ENCODE peak calls at places on chromosomes 2 and 18, in eight cellular contexts. O is AG04449, K is AG10803, C is cardiac fibroblast, X is tibial artery, R is kidney epithelial cell, A is colonic mucosa, J is transverse colon. D is an unnamed sample.

GRCh38 chr2:240259201-240259923 is 118.9 kb upstream of the OTOS start:
- DNase-seq in J (no peak), O (no peak), C (no peak), R (no peak), X (peak), K (no peak), A (no peak), D (no peak)

GRCh38 chr2:204888222-204888621 is 342.9 kb downstream of the PARD3B start:
- DNase-seq in A (no peak), O (no peak), K (peak), C (no peak), R (no peak), J (no peak), X (no peak), D (peak)

GRCh38 chr18:5868218-5868904 is 27.0 kb downstream of the TMEM200C start:
- DNase-seq in C (peak), R (peak), A (peak), J (peak), O (peak), K (peak), X (peak), D (peak)

GRCh38 chr2:182117203-182117602 is 131.6 kb downstream of the PPP1R1C start:
- DNase-seq in J (no peak), X (no peak), A (no peak), O (no peak), C (no peak), K (no peak), R (peak), D (no peak)

GRCh38 chr2:43685350-43685749 is 9.1 kb upstream of the C1GALT1C1L start:
- DNase-seq in A (no peak), R (no peak), J (no peak), X (no peak), O (no peak), K (no peak), C (peak), D (no peak)

GRCh38 chr2:152354069-152354755 is 19.2 kb downstream of the FMNL2 start:
- DNase-seq in A (no peak), J (no peak), R (no peak), C (peak), X (no peak), O (no peak), K (peak), D (peak)

GRCh38 chr18:51030537-51031258 is 685 bp downstream of the SMAD4 start:
- DNase-seq in A (peak), O (no peak), K (peak), R (no peak), X (peak), C (peak), J (peak), D (peak)

GRCh38 chr18:13611058-13611615 is 115.2 kb downstream of the FAM210A start:
- DNase-seq in K (peak), O (no peak), A (no peak), J (peak), C (peak), R (no peak), X (peak), D (peak)

GRCh38 chr2:195115738-195116137 is 541.3 kb upstream of the SLC39A10 start:
- DNase-seq in X (no peak), A (no peak), J (no peak), O (no peak), K (no peak), R (no peak), C (no peak), D (no peak)

GRCh38 chr2:113281920-113282746 is 3.4 kb upstream of the PAX8 start:
- DNase-seq in X (no peak), J (no peak), C (no peak), O (no peak), R (peak), K (peak), A (no peak), D (no peak)

GRCh38 chr2:43276517-43276931 is 50.1 kb upstream of the ZFP36L2 start:
- DNase-seq in A (peak), K (no peak), J (no peak), C (no peak), R (no peak), X (no peak), O (no peak), D (no peak)

GRCh38 chr2:215238485-215239098 is 73.3 kb upstream of the ATIC start:
- DNase-seq in X (no peak), K (peak), O (no peak), R (no peak), J (no peak), A (no peak), C (no peak), D (no peak)

GRCh38 chr2:65788556-65788955 is 356.2 kb upstream of the SPRED2 start:
- DNase-seq in O (no peak), C (no peak), R (no peak), K (no peak), A (no peak), J (no peak), X (no peak), D (no peak)

GRCh38 chr2:152115952-152116351 is 17.1 kb upstream of the CACNB4 start:
- DNase-seq in O (no peak), R (no peak), C (no peak), A (no peak), K (no peak), J (no peak), X (no peak), D (no peak)

GRCh38 chr18:67582488-67582887 is 66.0 kb upstream of the DSEL start:
- DNase-seq in X (no peak), O (no peak), C (no peak), A (no peak), J (no peak), R (no peak), K (no peak), D (no peak)

GRCh38 chr2:28649481-28650260 is 102.0 kb upstream of the PPP1CB start:
- DNase-seq in X (no peak), K (no peak), J (no peak), O (no peak), C (peak), A (no peak), R (no peak), D (peak)

GRCh38 chr18:36354989-36355388 is 57.5 kb downstream of the FHOD3 start:
- DNase-seq in O (peak), A (no peak), R (no peak), C (peak), X (no peak), K (peak), J (no peak), D (peak)

GRCh38 chr18:45250479-45250878 is 364.8 kb upstream of the SLC14A2 start:
- DNase-seq in X (peak), C (no peak), R (no peak), J (no peak), K (no peak), O (no peak), A (no peak), D (no peak)

GRCh38 chr18:49669403-49669802 is 107.5 kb downstream of the LIPG start:
- DNase-seq in J (no peak), O (no peak), K (no peak), C (no peak), X (no peak), R (no peak), A (no peak), D (no peak)

GRCh38 chr2:10720983-10721343 is 467 bp upstream of the ATP6V1C2 start:
- DNase-seq in O (no peak), X (no peak), J (peak), A (no peak), R (no peak), K (no peak), C (no peak), D (no peak)

GRCh38 chr2:66803651-66804050 is 368.7 kb downstream of the MEIS1 start:
- DNase-seq in C (peak), A (no peak), X (no peak), O (peak), J (no peak), R (no peak), K (peak), D (peak)

GRCh38 chr2:11980809-11981208 is 234.4 kb downstream of the LPIN1 start:
- DNase-seq in C (no peak), O (no peak), K (no peak), J (no peak), R (no peak), X (no peak), A (no peak), D (no peak)

GRCh38 chr2:67854103-67854502 is 208.7 kb downstream of the C1D start:
- DNase-seq in O (no peak), K (peak), J (no peak), X (no peak), A (no peak), R (no peak), C (no peak), D (peak)

GRCh38 chr2:189641565-189641964 is 19.7 kb upstream of the ASNSD1 start:
- DNase-seq in X (no peak), A (no peak), O (no peak), J (no peak), R (no peak), C (peak), K (no peak), D (no peak)

GRCh38 chr2:238165288-238165921 is 6.6 kb downstream of the ERFE start:
- DNase-seq in C (no peak), J (no peak), X (no peak), O (no peak), K (no peak), R (no peak), A (no peak), D (no peak)

GRCh38 chr2:71558300-71559051 is 105.1 kb downstream of the DYSF start:
- DNase-seq in R (peak), O (no peak), A (no peak), K (no peak), J (no peak), C (no peak), X (no peak), D (no peak)

GRCh38 chr2:67532325-67532724 is 135.2 kb downstream of the ETAA1 start:
- DNase-seq in R (no peak), O (no peak), J (no peak), A (no peak), X (no peak), C (no peak), K (no peak), D (no peak)

DNA sequence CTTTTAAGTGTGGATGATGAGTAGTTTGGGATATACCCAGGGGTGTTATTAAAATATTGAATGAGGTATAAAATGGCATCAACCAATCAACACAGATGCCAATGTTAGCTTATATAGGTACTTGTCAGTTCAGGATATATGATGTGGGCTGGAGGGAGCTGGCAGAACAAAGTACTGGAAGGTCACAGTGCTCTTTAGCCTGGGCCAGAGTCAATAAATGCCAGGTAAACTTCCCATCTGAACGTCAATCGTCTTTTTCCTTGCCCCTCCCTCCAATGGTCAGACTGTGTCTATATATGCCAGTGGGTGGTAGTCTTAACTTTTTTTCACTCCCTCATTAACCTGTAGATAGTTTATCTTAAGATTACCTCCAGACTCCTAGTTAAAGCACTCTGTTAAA is 140.8 kb upstream of the RBMS1 start:
- DNase-seq in X (no peak), J (no peak), R (no peak), O (no peak), C (no peak), A (no peak), K (no peak), D (no peak)
- H3K4me3 ChIP-seq in X (no peak), J (no peak), R (no peak), O (no peak), C (no peak), A (no peak), K (no peak), D (no peak)

DNA sequence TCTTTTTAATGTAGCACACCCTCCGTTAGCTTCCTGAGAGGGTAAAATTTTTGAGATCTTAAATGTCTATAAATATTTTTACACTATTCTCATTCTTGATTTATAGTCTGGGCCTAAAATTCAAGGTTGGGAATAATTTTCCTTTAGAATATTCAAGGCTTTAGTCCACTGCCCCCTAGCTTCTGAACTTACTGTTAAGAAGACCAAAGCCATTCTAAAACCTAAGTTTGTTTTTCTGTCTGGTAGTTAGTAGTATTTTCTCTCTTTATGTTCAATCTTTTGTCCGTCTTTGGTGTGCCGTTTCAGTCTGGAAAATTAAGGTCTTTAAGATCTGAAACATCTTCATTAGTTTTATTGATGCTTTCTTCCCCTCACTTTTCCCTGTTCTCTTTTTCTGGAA is 14.5 kb downstream of the OSBPL6 start:
- DNase-seq in O (no peak), A (no peak), J (no peak), X (no peak), R (no peak), K (no peak), C (peak), D (peak)
- TF ChIP-seq CTCF in O (no peak), A (peak), J (peak), X (peak), R (peak), K (peak), C (peak), D (peak)

GRCh38 chr2:2152451-2152850 is 178.6 kb downstream of the MYT1L start:
- DNase-seq in X (no peak), C (no peak), A (no peak), K (no peak), O (no peak), J (no peak), R (no peak), D (no peak)
- H3K4me3 ChIP-seq in X (no peak), C (no peak), A (no peak), K (no peak), O (no peak), J (no peak), R (no peak), D (no peak)

GRCh38 chr2:72937356-72937669 is 20.0 kb downstream of the EMX1 start:
- DNase-seq in A (no peak), R (no peak), X (no peak), O (no peak), J (no peak), C (no peak), K (peak), D (peak)
- TF ChIP-seq CTCF in A (no peak), R (no peak), X (no peak), O (no peak), J (no peak), C (no peak), K (no peak), D (no peak)

GRCh38 chr18:35038881-35039491 is 2.2 kb upstream of the MAPRE2 start:
- DNase-seq in A (no peak), K (no peak), O (no peak), X (no peak), J (no peak), R (no peak), C (no peak), D (no peak)
- H3K4me3 ChIP-seq in A (no peak), K (no peak), O (no peak), X (no peak), J (no peak), R (no peak), C (no peak), D (no peak)

GRCh38 chr18:57859314-57859713 is 56.2 kb upstream of the ATP8B1 start:
- DNase-seq in R (no peak), O (no peak), A (peak), C (peak), X (no peak), K (no peak), J (peak), D (no peak)
- TF ChIP-seq CTCF in R (peak), O (peak), A (peak), C (peak), X (peak), K (peak), J (peak), D (peak)

D was measured in foreskin fibroblast.